ENCODE peak calls at places on chromosomes 13 and 19, in eight cellular contexts. Q, K, V, U, R, M, Z and X are unnamed samples.

GRCh38 chr13:98293570-98294142 is 116.6 kb upstream of the RNF113B start:
- DNase-seq in Q (no peak), K (no peak), V (peak; percentile 17), U (no peak), R (no peak), M (no peak), Z (no peak), X (no peak)

GRCh38 chr13:45361596-45362206 is 20.7 kb upstream of the TPT1 start:
- DNase-seq in Q (no peak), K (peak; percentile 6), V (peak; percentile 72), U (no peak), R (peak; percentile 77), M (no peak), Z (no peak), X (no peak)

GRCh38 chr19:33191501-33191900 is 2.6 kb upstream of the LRP3 start:
- DNase-seq in Q (no peak), K (no peak), V (no peak), U (no peak), R (no peak), M (peak; percentile 21), Z (no peak), X (no peak)

GRCh38 chr19:38464421-38465082 is 31.1 kb downstream of the RYR1 start:
- DNase-seq in Q (no peak), K (no peak), V (no peak), U (no peak), R (no peak), M (no peak), Z (no peak), X (no peak)

GRCh38 chr13:60753641-60754040 is 356.6 kb downstream of the TDRD3 start:
- DNase-seq in Q (no peak), K (no peak), V (no peak), U (no peak), R (no peak), M (no peak), Z (no peak), X (no peak)

GRCh38 chr19:1904385-1905070 is 671 bp upstream of the ADAT3 start:
- DNase-seq in Q (peak; percentile 39), K (peak; percentile 70), V (peak; percentile 92), U (peak; percentile 68), R (no peak), M (peak; percentile 79), Z (no peak), X (no peak)

GRCh38 chr13:19618925-19619324 is 14.5 kb upstream of the MPHOSPH8 start:
- DNase-seq in Q (no peak), K (no peak), V (peak; percentile 66), U (no peak), R (no peak), M (no peak), Z (no peak), X (peak; percentile 30)

GRCh38 chr19:11168568-11168967 is 13.0 kb upstream of the SPC24 start:
- DNase-seq in Q (no peak), K (no peak), V (peak; percentile 99), U (no peak), R (no peak), M (no peak), Z (peak; percentile 95), X (no peak)

GRCh38 chr19:45306522-45307027 is 16.1 kb downstream of the CKM start:
- DNase-seq in Q (peak; percentile 35), K (no peak), V (no peak), U (peak; percentile 62), R (no peak), M (no peak), Z (no peak), X (peak; percentile 98)

DNA sequence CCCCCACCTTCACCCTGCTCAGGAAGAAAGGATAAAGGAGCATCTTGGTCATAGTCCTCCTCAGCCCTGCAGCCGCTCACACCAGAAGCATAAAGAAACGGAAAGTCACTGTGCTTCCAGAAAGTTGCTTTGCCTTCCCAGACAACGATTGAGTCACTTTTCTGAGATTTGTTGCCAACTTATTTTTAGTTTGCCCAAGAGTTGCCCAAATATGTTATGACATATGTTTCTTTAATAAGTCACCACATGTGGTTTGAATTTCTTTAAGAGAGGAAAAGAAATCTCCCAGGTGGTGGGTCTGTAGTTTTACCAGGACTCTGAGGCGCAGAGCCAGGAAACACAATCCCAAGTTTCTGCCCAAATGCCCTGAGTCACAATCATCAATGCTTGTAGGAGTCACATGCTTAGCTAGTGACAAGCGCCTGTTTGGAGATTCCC is 63.4 kb upstream of the LRCH1 start:
- DNase-seq in Q (no peak), K (no peak), V (peak; percentile 73), U (no peak), R (no peak), M (peak; percentile 85), Z (peak; percentile 78), X (no peak)
- H3K4me3 ChIP-seq in Q (no peak overlapping the region), K (no peak overlapping the region), V (peak overlapping the region; percentile 23), U (no peak overlapping the region), R (no peak overlapping the region), M (no peak overlapping the region), Z (no peak overlapping the region), X (no peak overlapping the region)

DNA sequence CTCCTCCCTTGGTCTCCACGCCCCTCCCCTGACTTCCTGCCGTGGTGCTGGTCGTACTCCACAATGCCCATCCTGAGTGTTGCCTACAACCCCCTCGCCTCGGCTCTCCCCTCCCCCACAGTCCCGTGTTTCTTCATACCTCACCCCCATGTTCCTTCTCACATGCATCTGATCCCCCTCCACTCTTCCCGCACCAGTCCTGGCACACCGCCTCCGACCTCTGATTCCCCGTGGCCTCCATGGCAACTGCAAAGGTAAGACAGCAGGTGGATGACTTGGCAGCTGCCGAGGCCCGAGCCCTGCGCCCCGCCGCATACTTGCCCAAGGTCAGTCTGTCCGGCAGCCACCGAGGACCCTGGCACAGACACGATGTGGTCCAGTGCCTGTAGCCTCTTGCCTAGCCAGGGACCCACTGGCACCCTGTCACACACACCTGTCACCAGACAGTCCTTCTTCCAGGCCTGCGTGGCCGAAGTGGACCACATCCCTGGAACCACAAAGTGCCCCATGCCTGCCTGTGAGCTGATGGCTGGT is 16.1 kb upstream of the SDHAF1 start:
- DNase-seq in Q (no peak), K (no peak), V (no peak), U (no peak), R (no peak), M (no peak), Z (no peak), X (no peak)
- H3K27me3 ChIP-seq in Q (peaks cover 24% of the 10 kb centered on the region), K (no peaks in the 10 kb centered on the region), V (no peaks in the 10 kb centered on the region), U (no peaks in the 10 kb centered on the region), R (no peaks in the 10 kb centered on the region), M (no peaks in the 10 kb centered on the region), Z (no peaks in the 10 kb centered on the region), X (no peaks in the 10 kb centered on the region)

GRCh38 chr19:42252365-42253244 is 2.3 kb downstream of the ERF start:
- DNase-seq in Q (peak; percentile 64), K (no peak), V (no peak), U (peak; percentile 71), R (no peak), M (no peak), Z (no peak), X (peak; percentile 40)

GRCh38 chr19:42250666-42251531 is 4.0 kb downstream of the ERF start:
- DNase-seq in Q (peak; percentile 57), K (no peak), V (no peak), U (no peak), R (no peak), M (no peak), Z (no peak), X (no peak)

GRCh38 chr19:42250249-42250665 is 4.7 kb downstream of the ERF start:
- DNase-seq in Q (peak; percentile 67), K (no peak), V (no peak), U (no peak), R (no peak), M (peak; percentile 73), Z (no peak), X (no peak)

GRCh38 chr19:42249769-42250168 is 5.2 kb downstream of the ERF start:
- DNase-seq in Q (no peak), K (no peak), V (no peak), U (no peak), R (no peak), M (no peak), Z (no peak), X (no peak)

GRCh38 chr19:42251572-42251990 is 3.3 kb downstream of the ERF start:
- DNase-seq in Q (no peak), K (no peak), V (no peak), U (no peak), R (no peak), M (no peak), Z (no peak), X (no peak)
- H3K4me3 ChIP-seq in Q (peak overlapping the region; percentile 99), K (no peak overlapping the region), V (no peak overlapping the region), U (no peak overlapping the region), R (peak overlapping the region; percentile 79), M (no peak overlapping the region), Z (peak overlapping the region; percentile 14), X (no peak overlapping the region)

GRCh38 chr19:54421521-54421920 is 6.3 kb downstream of the TTYH1 start:
- DNase-seq in Q (no peak), K (no peak), V (no peak), U (no peak), R (no peak), M (no peak), Z (no peak), X (no peak)
- H3K27me3 ChIP-seq in Q (peaks cover 85% of the 10 kb centered on the region), K (no peaks in the 10 kb centered on the region), V (peaks cover 6% of the 10 kb centered on the region), U (peaks cover 62% of the 10 kb centered on the region), R (peaks cover 50% of the 10 kb centered on the region), M (no peaks in the 10 kb centered on the region), Z (peaks cover 21% of the 10 kb centered on the region), X (peaks cover 28% of the 10 kb centered on the region)

DNA sequence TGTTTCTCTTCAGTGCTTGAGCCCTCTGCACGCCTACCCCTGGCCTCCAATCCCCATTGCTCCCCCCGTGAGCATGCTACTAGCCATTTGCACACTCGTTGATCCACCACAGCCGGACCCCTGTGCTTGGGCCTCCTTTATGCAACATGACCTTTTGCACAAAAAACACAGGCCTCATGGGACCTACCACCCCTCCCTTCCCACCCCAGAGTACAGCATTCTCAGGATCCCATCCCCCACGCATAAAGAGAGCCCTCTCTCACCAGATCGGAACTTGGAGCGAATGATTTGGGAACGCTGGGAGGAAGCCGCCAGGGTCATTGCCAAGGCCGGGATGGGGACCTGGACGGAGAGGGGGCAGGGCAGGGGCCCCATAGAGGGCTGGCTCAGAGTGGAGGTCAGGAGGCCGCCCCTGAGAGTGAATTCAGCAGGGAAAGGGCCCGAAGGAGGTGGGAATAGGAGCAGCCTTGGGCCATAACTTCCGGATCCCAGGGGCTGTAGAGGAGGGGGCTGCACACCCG is 754 bp downstream of the MAMSTR start:
- DNase-seq in Q (peak; percentile 56), K (no peak), V (no peak), U (no peak), R (no peak), M (no peak), Z (no peak), X (peak; percentile 43)
- H3K4me3 ChIP-seq in Q (no peak overlapping the region), K (no peak overlapping the region), V (no peak overlapping the region), U (no peak overlapping the region), R (no peak overlapping the region), M (no peak overlapping the region), Z (no peak overlapping the region), X (peak overlapping the region; percentile 68)

DNA sequence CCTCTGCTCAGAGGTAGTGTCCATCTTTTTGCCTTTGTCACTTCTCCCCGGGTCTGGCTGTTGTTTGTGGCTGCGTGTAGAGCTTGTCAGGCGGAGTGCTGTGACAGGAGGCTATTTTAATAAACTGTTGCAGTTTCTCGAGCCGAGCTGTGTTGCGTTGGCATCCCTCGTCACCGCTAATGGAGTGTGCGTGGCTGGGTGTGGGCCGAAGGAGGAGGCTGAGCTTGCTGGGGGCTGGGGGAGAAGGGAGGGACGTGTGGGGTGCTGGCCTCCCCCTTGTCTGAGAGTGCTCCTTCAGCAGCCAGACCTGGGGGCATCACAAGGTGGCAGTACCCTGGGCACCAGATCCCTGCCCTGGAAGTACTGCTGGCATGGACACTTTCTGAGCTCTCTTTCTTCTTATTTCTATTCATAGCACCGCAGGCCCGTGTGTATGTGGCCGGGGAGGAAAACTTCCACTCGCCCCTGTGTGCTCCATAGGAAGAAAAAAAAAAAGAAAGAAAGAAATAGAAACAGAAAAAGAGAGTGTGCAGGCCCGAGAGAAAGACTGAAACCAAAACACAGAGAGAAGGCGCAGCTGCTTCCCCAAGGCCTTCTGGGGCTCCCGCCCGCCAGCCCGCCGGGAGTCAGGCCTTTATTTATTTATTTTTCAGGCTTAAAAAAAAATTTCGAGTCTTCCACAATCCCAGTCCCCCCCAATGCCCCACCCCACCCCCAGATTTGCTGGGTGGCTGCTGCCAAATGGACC is 27.0 kb downstream of the NFIX start:
- DNase-seq in Q (peak; percentile 74), K (no peak), V (no peak), U (no peak), R (no peak), M (no peak), Z (no peak), X (no peak)
- H3K27me3 ChIP-seq in Q (no peaks in the 10 kb centered on the region), K (no peaks in the 10 kb centered on the region), V (no peaks in the 10 kb centered on the region), U (peaks cover 100% of the 10 kb centered on the region), R (no peaks in the 10 kb centered on the region), M (no peaks in the 10 kb centered on the region), Z (no peaks in the 10 kb centered on the region), X (no peaks in the 10 kb centered on the region)